ENCODE peak calls at places on chromosomes 7 and 10, in nine cellular contexts. P, Z, M, Q, L, A, S, I and Y are unnamed samples.

GRCh38 chr7:92609921-92610518 is 19.8 kb upstream of the FAM133B start:
- DNase-seq in P (no peak), Z (no peak), M (no peak), Q (no peak), L (no peak), A (peak; percentile 29), S (peak; percentile 46), I (no peak), Y (no peak)

GRCh38 chr7:111729483-111729882 is 167.2 kb upstream of the IMMP2L start:
- DNase-seq in P (no peak), Z (no peak), M (no peak), Q (no peak), L (no peak), A (no peak), S (no peak), I (no peak), Y (no peak)

GRCh38 chr7:24378871-24379608 is 95.0 kb downstream of the NPY start:
- DNase-seq in P (no peak), Z (no peak), M (no peak), Q (no peak), L (no peak), A (no peak), S (peak; percentile 68), I (no peak), Y (no peak)

GRCh38 chr7:144019457-144019856 is 19.3 kb downstream of the OR6B1 start:
- DNase-seq in P (no peak), Z (no peak), M (no peak), Q (no peak), L (peak; percentile 64), A (no peak), S (peak; percentile 88), I (no peak), Y (no peak)

GRCh38 chr10:53843691-53844362 is 957.2 kb downstream of the PCDH15 start:
- DNase-seq in P (no peak), Z (no peak), M (no peak), Q (no peak), L (no peak), A (no peak), S (peak; percentile 42), I (no peak), Y (no peak)

GRCh38 chr7:4683884-4684565 is 1.9 kb downstream of the FOXK1 start:
- DNase-seq in P (no peak), Z (peak; percentile 64), M (peak; percentile 90), Q (no peak), L (peak; percentile 64), A (no peak), S (peak; percentile 63), I (peak; percentile 46), Y (peak; percentile 87)

GRCh38 chr10:6179078-6179477 is 23.7 kb upstream of the PFKFB3 start:
- DNase-seq in P (no peak), Z (no peak), M (no peak), Q (no peak), L (no peak), A (no peak), S (no peak), I (no peak), Y (no peak)

GRCh38 chr10:72261323-72262018 is 12.3 kb upstream of the DDIT4 start:
- DNase-seq in P (no peak), Z (peak; percentile 81), M (no peak), Q (no peak), L (no peak), A (no peak), S (peak; percentile 17), I (peak; percentile 27), Y (no peak)

GRCh38 chr10:48506147-48506917 is 98.5 kb downstream of the ARHGAP22 start:
- DNase-seq in P (no peak), Z (no peak), M (no peak), Q (no peak), L (peak; percentile 50), A (no peak), S (peak; percentile 30), I (no peak), Y (peak; percentile 49)

GRCh38 chr7:79854621-79855020 is 280.0 kb upstream of the GNAI1 start:
- DNase-seq in P (no peak), Z (no peak), M (no peak), Q (no peak), L (no peak), A (no peak), S (no peak), I (no peak), Y (no peak)

GRCh38 chr7:70711441-70711840 is 420.5 kb upstream of the GALNT17 start:
- DNase-seq in P (no peak), Z (no peak), M (no peak), Q (no peak), L (no peak), A (no peak), S (no peak), I (no peak), Y (no peak)

GRCh38 chr7:4210821-4211220 is 471.3 kb upstream of the FOXK1 start:
- DNase-seq in P (no peak), Z (no peak), M (peak; percentile 27), Q (no peak), L (no peak), A (no peak), S (no peak), I (no peak), Y (no peak)

GRCh38 chr7:40502359-40502758 is 367.6 kb downstream of the SUGCT start:
- DNase-seq in P (no peak), Z (no peak), M (no peak), Q (no peak), L (no peak), A (no peak), S (no peak), I (no peak), Y (no peak)